ENCODE peak calls at places on chromosomes 6 and 20, in six cellular contexts. C is A549, P is GM12878, H is K562, A is HepG2, I is endothelial cell of umbilical vein. X is an unnamed sample.

GRCh38 chr6:23170044-23170443 is 600.7 kb downstream of the HDGFL1 start:
- DNase-seq in C (no peak), P (no peak), H (no peak), A (no peak), I (no peak), X (no peak)

GRCh38 chr6:21678990-21679389 is 85.4 kb downstream of the SOX4 start:
- DNase-seq in C (peak), P (no peak), H (peak), A (peak), I (peak), X (no peak)

GRCh38 chr20:33789109-33789857 is 21.9 kb upstream of the CHMP4B start:
- DNase-seq in C (peak), P (no peak), H (no peak), A (peak), I (peak), X (no peak)

GRCh38 chr20:57435498-57436222 is 44.5 kb downstream of the RBM38 start:
- DNase-seq in C (peak), P (no peak), H (peak), A (peak), I (no peak), X (peak)

GRCh38 chr6:44576132-44576601 is 188.7 kb downstream of the CDC5L start:
- DNase-seq in C (no peak), P (no peak), H (no peak), A (no peak), I (no peak), X (no peak)

GRCh38 chr6:154937306-154938244 is 57.5 kb upstream of the TIAM2 start:
- DNase-seq in C (no peak), P (no peak), H (no peak), A (no peak), I (peak), X (no peak)

GRCh38 chr6:257031-257725 is 35.1 kb upstream of the DUSP22 start:
- DNase-seq in C (peak), P (no peak), H (no peak), A (no peak), I (no peak), X (peak)

GRCh38 chr6:6994796-6995195 is 113.0 kb upstream of the RREB1 start:
- DNase-seq in C (no peak), P (no peak), H (no peak), A (no peak), I (no peak), X (no peak)

GRCh38 chr6:125444234-125444949 is 142.6 kb upstream of the HDDC2 start:
- DNase-seq in C (no peak), P (no peak), H (no peak), A (no peak), I (no peak), X (no peak)

GRCh38 chr20:40073535-40074111 is 615.4 kb downstream of the MAFB start:
- DNase-seq in C (no peak), P (no peak), H (no peak), A (no peak), I (no peak), X (peak)

GRCh38 chr6:168301648-168302398 is 17.8 kb downstream of the DACT2 start:
- DNase-seq in C (peak), P (no peak), H (no peak), A (peak), I (no peak), X (no peak)

GRCh38 chr6:94184666-94185464 is 765.5 kb upstream of the EPHA7 start:
- DNase-seq in C (no peak), P (no peak), H (no peak), A (no peak), I (no peak), X (no peak)

GRCh38 chr6:117986401-117986800 is 79.3 kb downstream of the SLC35F1 start:
- DNase-seq in C (no peak), P (no peak), H (no peak), A (no peak), I (no peak), X (no peak)

GRCh38 chr6:15751721-15752350 is 89.0 kb upstream of the DTNBP1 start:
- DNase-seq in C (no peak), P (no peak), H (no peak), A (no peak), I (no peak), X (no peak)

GRCh38 chr20:50569864-50570836 is 60.0 kb downstream of the PTPN1 start:
- DNase-seq in C (peak), P (peak), H (peak), A (peak), I (peak), X (peak)

GRCh38 chr20:35828434-35828833 is 56.6 kb downstream of the PHF20 start:
- DNase-seq in C (no peak), P (no peak), H (no peak), A (no peak), I (no peak), X (no peak)

GRCh38 chr6:139577124-139577800 is 202.8 kb upstream of the CITED2 start:
- DNase-seq in C (no peak), P (no peak), H (no peak), A (no peak), I (no peak), X (no peak)

GRCh38 chr20:62066983-62067433 is 1.3 kb upstream of the TAF4 start:
- DNase-seq in C (no peak), P (peak), H (peak), A (peak), I (no peak), X (no peak)

GRCh38 chr6:97394160-97394748 is 111.2 kb upstream of the MMS22L start:
- DNase-seq in C (peak), P (peak), H (peak), A (peak), I (peak), X (peak)

GRCh38 chr6:118501816-118502568 is 46.1 kb upstream of the PLN start:
- DNase-seq in C (no peak), P (no peak), H (peak), A (no peak), I (no peak), X (no peak)

GRCh38 chr20:2820896-2821869 is 5.0 kb downstream of the TMEM239 start:
- DNase-seq in C (no peak), P (no peak), H (no peak), A (no peak), I (no peak), X (no peak)

GRCh38 chr6:159700970-159701369 is 7.9 kb upstream of the SOD2 start:
- DNase-seq in C (no peak), P (no peak), H (no peak), A (no peak), I (no peak), X (peak)

GRCh38 chr6:167719920-167720319 is 106.8 kb upstream of the AFDN start:
- DNase-seq in C (no peak), P (no peak), H (no peak), A (no peak), I (no peak), X (no peak)

GRCh38 chr6:36381502-36382389 is 5.7 kb downstream of the ETV7 start:
- DNase-seq in C (no peak), P (peak), H (no peak), A (no peak), I (no peak), X (no peak)

GRCh38 chr6:66605971-66606370 is 898.9 kb upstream of the EYS start:
- DNase-seq in C (no peak), P (no peak), H (no peak), A (no peak), I (no peak), X (no peak)

GRCh38 chr6:11224966-11225463 is 7.5 kb downstream of the NEDD9 start:
- DNase-seq in C (no peak), P (no peak), H (no peak), A (no peak), I (peak), X (no peak)

GRCh38 chr20:43982886-43983285 is 68.2 kb downstream of the TOX2 start:
- DNase-seq in C (no peak), P (no peak), H (no peak), A (no peak), I (no peak), X (no peak)

GRCh38 chr20:46006031-46006430 is 2.7 kb upstream of the MMP9 start:
- DNase-seq in C (no peak), P (no peak), H (no peak), A (no peak), I (no peak), X (peak)

GRCh38 chr6:99940582-99940981 is 53.4 kb downstream of the MCHR2 start:
- DNase-seq in C (no peak), P (no peak), H (no peak), A (no peak), I (no peak), X (no peak)

GRCh38 chr6:31621320-31621939 is 915 bp downstream of the PRRC2A start:
- DNase-seq in C (no peak), P (no peak), H (no peak), A (no peak), I (peak), X (no peak)

GRCh38 chr6:50113114-50113857 is 63.6 kb upstream of the DEFB112 start:
- DNase-seq in C (no peak), P (no peak), H (no peak), A (no peak), I (no peak), X (no peak)

GRCh38 chr6:47376930-47377329 is 67.2 kb upstream of the TNFRSF21 start:
- DNase-seq in C (no peak), P (no peak), H (no peak), A (no peak), I (no peak), X (no peak)

GRCh38 chr6:134249759-134250602 is 67.9 kb downstream of the SGK1 start:
- DNase-seq in C (peak), P (no peak), H (no peak), A (peak), I (peak), X (peak)

GRCh38 chr20:19757487-19757972 is 528 bp upstream of the RIN2 start:
- DNase-seq in C (peak), P (no peak), H (no peak), A (peak), I (peak), X (no peak)

GRCh38 chr6:135088818-135089809 is 34.5 kb upstream of the HBS1L start:
- DNase-seq in C (peak), P (peak), H (peak), A (peak), I (peak), X (peak)

GRCh38 chr6:95693108-95693507 is 115.8 kb downstream of the MANEA start:
- DNase-seq in C (no peak), P (no peak), H (no peak), A (peak), I (no peak), X (peak)

GRCh38 chr6:134884752-134885151 is 65.1 kb downstream of the ALDH8A1 start:
- DNase-seq in C (no peak), P (no peak), H (no peak), A (no peak), I (no peak), X (no peak)

GRCh38 chr20:46213946-46214830 is 94.1 kb downstream of the CDH22 start:
- DNase-seq in C (no peak), P (no peak), H (no peak), A (no peak), I (no peak), X (peak)

GRCh38 chr6:168456907-168457771 is 16.2 kb downstream of the SMOC2 start:
- DNase-seq in C (no peak), P (no peak), H (no peak), A (no peak), I (no peak), X (no peak)

GRCh38 chr6:163994566-163994965 is 580.0 kb downstream of the QKI start:
- DNase-seq in C (no peak), P (no peak), H (no peak), A (no peak), I (no peak), X (no peak)
- TF ChIP-seq MYC in C (no peak), P (no peak), H (no peak), A (no peak), I (no peak), X (no peak)

DNA sequence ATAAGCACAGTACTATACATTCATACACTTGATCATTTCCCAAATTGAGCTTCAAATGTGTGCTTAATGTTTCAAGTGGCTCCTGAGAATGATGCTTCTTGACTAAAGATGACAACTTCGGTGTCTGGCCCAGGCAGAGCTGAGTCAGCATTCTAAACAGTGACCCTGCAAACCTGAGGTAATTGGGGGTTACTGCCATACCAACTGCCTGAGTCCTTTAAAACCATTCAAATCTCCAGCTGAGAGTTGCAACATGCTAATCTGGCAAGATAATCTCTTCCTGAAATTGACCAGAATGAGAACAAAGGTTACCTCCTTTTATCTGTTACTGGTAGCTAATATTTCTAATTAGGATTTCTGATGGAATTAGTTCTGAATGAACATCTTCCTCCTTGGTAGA is 8.2 kb downstream of the BACH2 start:
- DNase-seq in C (no peak), P (no peak), H (no peak), A (no peak), I (no peak), X (peak)
- TF ChIP-seq MAX in C (no peak), P (no peak), H (no peak), A (no peak), I (no peak), X (no peak)

GRCh38 chr20:48002517-48002970 is 217.3 kb upstream of the SULF2 start:
- DNase-seq in C (no peak), P (peak), H (no peak), A (no peak), I (no peak), X (peak)

GRCh38 chr20:48007356-48007755 is 222.1 kb upstream of the SULF2 start:
- DNase-seq in C (no peak), P (no peak), H (no peak), A (no peak), I (no peak), X (peak)

GRCh38 chr20:48008850-48009535 is 223.7 kb upstream of the SULF2 start:
- DNase-seq in C (no peak), P (no peak), H (no peak), A (no peak), I (no peak), X (no peak)

GRCh38 chr20:48003021-48003420 is 217.7 kb upstream of the SULF2 start:
- DNase-seq in C (no peak), P (no peak), H (no peak), A (no peak), I (no peak), X (no peak)

DNA sequence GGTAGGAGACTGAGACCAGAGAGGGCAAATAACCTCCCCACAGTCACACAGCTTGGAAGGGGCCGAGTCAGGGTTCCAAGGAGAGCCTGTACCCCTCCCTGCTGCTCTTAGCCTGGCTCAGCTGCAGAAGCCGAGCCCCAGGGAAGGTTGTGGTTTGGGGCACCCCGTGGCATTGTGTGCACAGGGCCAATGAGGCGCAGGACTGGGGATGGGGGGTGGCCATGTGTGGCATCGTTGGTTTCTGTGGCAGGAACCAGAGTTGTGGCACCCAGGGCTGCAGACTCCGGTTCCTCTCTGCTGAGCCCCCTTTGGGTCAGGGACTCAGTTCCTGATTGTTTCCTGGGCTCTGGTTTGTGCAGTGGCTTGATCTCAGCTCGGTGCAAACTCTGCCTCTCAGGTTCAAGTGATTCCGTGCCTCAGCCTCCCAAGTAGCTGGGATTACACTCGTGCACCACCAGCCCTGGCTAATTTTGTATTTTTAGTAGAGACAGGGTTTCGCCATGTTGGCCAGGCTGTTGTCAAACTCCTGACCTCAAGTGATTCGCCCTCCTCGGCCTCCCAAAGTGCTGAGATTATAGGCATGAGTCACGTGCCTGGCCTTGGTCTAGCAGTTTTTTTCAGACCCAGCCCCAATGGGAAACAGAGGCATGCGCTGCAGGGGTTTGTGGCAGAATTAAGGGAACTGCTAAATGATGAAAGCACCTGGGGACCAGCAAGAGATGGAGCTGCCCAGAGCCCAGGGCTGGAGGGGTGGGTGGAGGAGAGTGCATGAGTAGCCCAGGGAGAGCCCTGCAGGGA is 221.0 kb upstream of the SULF2 start:
- DNase-seq in C (no peak), P (peak), H (no peak), A (no peak), I (no peak), X (peak)
- TF ChIP-seq MYC in C (no peak), P (no peak), H (no peak), A (no peak), I (no peak), X (peak)

GRCh38 chr6:4806308-4807190 is 30.3 kb downstream of the CDYL start:
- DNase-seq in C (no peak), P (no peak), H (no peak), A (no peak), I (no peak), X (no peak)

GRCh38 chr6:4808396-4808795 is 32.2 kb downstream of the CDYL start:
- DNase-seq in C (no peak), P (no peak), H (no peak), A (no peak), I (no peak), X (no peak)

GRCh38 chr6:4803343-4803744 is 27.1 kb downstream of the CDYL start:
- DNase-seq in C (no peak), P (no peak), H (no peak), A (no peak), I (no peak), X (no peak)

GRCh38 chr6:4804095-4804494 is 27.9 kb downstream of the CDYL start:
- DNase-seq in C (peak), P (no peak), H (no peak), A (peak), I (no peak), X (peak)

GRCh38 chr6:4805553-4806307 is 29.5 kb downstream of the CDYL start:
- DNase-seq in C (peak), P (no peak), H (no peak), A (peak), I (peak), X (peak)
- TF ChIP-seq MAX in C (peak), P (no peak), H (no peak), A (no peak), I (no peak), X (peak)

GRCh38 chr6:129131282-129131681 is 248.3 kb downstream of the LAMA2 start:
- DNase-seq in C (no peak), P (no peak), H (no peak), A (no peak), I (no peak), X (no peak)
- TF ChIP-seq MYC in C (no peak), P (no peak), H (no peak), A (no peak), I (no peak), X (no peak)

DNA sequence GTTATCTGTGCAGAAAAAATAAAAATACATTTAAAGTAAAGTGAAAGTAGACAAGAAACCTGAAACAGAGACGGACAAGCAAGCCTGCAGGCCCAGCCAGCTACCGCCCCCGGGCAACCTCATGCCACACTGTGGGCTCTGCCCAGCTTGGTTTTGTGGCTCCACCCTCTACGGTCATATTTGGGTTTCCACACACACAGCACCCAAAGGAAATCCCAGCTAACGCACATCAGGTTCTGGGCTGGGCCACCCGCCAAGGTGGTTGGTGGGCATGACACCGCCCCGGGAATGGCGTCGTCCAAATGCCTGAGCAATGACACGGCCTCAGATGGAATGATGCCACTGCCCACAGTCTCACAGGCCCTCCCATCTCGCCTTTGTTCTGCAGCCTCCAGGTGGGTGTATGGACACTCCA is 22.9 kb downstream of the FAM110A start:
- DNase-seq in C (peak), P (no peak), H (no peak), A (no peak), I (no peak), X (no peak)
- TF ChIP-seq MAX in C (peak), P (no peak), H (no peak), A (no peak), I (no peak), X (no peak)

DNA sequence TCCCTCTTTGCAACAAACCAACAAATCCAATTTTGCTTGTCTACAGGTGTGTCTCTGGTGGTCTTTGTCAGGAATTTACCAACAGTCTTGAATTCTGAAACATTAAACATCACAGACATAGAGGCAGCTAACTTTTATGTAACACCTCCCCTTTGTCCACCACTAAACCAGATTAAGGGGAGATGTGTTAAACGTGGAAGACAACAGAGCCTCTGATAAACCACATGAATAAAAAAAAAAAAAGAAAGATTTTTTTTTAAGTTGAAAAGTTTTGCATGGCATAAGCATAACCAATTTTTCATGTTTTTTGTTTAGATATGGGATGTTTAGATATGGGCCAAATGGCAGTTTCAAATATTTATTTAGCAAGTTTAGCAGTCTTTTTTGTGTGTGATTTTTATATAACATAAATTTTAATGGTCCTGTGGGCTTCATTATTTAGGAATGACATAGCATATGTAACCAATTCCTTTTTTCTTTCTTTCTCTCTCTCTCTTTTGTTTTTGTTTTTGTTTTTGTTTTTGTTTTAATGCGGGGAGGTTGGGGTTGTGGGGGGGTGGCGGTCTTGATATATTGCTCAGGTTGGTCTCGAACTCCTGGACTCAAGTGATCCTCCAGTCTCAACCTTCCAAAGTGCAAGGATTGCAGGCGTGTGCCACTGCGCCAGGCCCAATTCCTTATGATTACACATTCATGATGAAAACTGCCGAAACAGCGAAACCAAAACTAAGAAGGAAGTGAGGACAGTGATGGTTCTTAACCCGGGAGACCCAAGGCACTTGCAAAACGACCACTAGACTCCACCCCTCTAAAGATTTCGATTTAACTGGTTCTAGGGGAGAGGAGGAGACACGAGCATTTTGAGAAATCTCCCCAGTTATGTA is 60.5 kb upstream of the BTN3A2 start:
- DNase-seq in C (peak), P (no peak), H (peak), A (no peak), I (no peak), X (peak)
- TF ChIP-seq MYC in C (no peak), P (no peak), H (no peak), A (no peak), I (no peak), X (no peak)